ENCODE peak calls at places on chromosome 11, in four cellular contexts. F is brain microvascular endothelial cell; Z is ascending aorta; S is CD4-positive, alpha-beta T cell. Q is an unnamed sample. For H3K27me3, the result is how much of the 10 kb centered on the place peaks cover.

GRCh38 chr11:112225753-112226061 is 521 bp upstream of the PTS start:
- DNase-seq in F (peak), S (no peak), Z (peak), Q (peak)

GRCh38 chr11:34206598-34207300 is 101.3 kb downstream of the NAT10 start:
- DNase-seq in Z (no peak), S (no peak), F (no peak), Q (no peak)

GRCh38 chr11:46513934-46514342 is 79.9 kb downstream of the AMBRA1 start:
- DNase-seq in Z (peak), S (no peak), F (no peak), Q (peak)

GRCh38 chr11:94728541-94728940 is 39.6 kb upstream of the AMOTL1 start:
- DNase-seq in S (no peak), Z (no peak), F (no peak), Q (no peak)

GRCh38 chr11:43830928-43831440 is 49.6 kb upstream of the ALKBH3 start:
- DNase-seq in F (peak), S (no peak), Z (peak), Q (peak)

GRCh38 chr11:123381817-123382554 is 48.1 kb upstream of the GRAMD1B start:
- DNase-seq in S (no peak), Z (no peak), F (no peak), Q (no peak)

GRCh38 chr11:75429902-75430691 is 2.9 kb downstream of the KLHL35 start:
- DNase-seq in Z (peak), S (peak), F (peak), Q (peak)

GRCh38 chr11:66996609-66997273 is 21.6 kb downstream of the C11orf86 start:
- DNase-seq in F (peak), S (no peak), Z (no peak), Q (peak)

GRCh38 chr11:77815459-77815858 is 5.1 kb downstream of the RSF1 start:
- DNase-seq in S (no peak), Z (no peak), F (no peak), Q (no peak)

GRCh38 chr11:119134389-119134978 is 13.1 kb downstream of the HINFP start:
- DNase-seq in S (no peak), Z (no peak), F (no peak), Q (no peak)

GRCh38 chr11:73387594-73388021 is 11.4 kb downstream of the RELT start:
- DNase-seq in F (no peak), S (no peak), Z (no peak), Q (peak)

GRCh38 chr11:71137376-71137775 is 115.0 kb downstream of the SHANK2 start:
- DNase-seq in F (no peak), Z (no peak), S (no peak), Q (no peak)

GRCh38 chr11:65698205-65698604 is 13.8 kb upstream of the KAT5 start:
- DNase-seq in S (no peak), F (no peak), Z (no peak), Q (no peak)

GRCh38 chr11:117945047-117945820 is 16.0 kb upstream of the TMPRSS13 start:
- DNase-seq in F (no peak), S (no peak), Z (no peak), Q (no peak)

GRCh38 chr11:72409458-72409857 is 24.9 kb downstream of the CLPB start:
- DNase-seq in S (no peak), Z (peak), F (no peak), Q (no peak)

GRCh38 chr11:8867856-8868705 is 42.9 kb upstream of the AKIP1 start:
- DNase-seq in Z (no peak), S (no peak), F (peak), Q (peak)

GRCh38 chr11:71247551-71248250 is 4.7 kb downstream of the SHANK2 start:
- DNase-seq in Z (peak), S (no peak), F (no peak), Q (no peak)

GRCh38 chr11:73570415-73571114 is 27.3 kb downstream of the FAM168A start:
- DNase-seq in Z (no peak), F (peak), S (no peak), Q (peak)

GRCh38 chr11:102269927-102270326 is 47.4 kb upstream of the BIRC3 start:
- DNase-seq in F (peak), Z (peak), S (no peak), Q (peak)

GRCh38 chr11:58979222-58979621 is 39.9 kb downstream of the GLYATL1 start:
- DNase-seq in Z (no peak), S (no peak), F (no peak), Q (no peak)

GRCh38 chr11:100753562-100753961 is 66.5 kb downstream of the ARHGAP42 start:
- DNase-seq in F (no peak), S (no peak), Z (no peak), Q (no peak)

GRCh38 chr11:22194907-22195306 is 2.0 kb downstream of the ANO5 start:
- DNase-seq in Z (no peak), S (no peak), F (no peak), Q (no peak)

GRCh38 chr11:87804176-87804575 is 371.1 kb downstream of the RAB38 start:
- DNase-seq in Z (no peak), S (no peak), F (no peak), Q (no peak)

GRCh38 chr11:72361321-72361720 is 73.0 kb downstream of the CLPB start:
- DNase-seq in Z (no peak), F (no peak), S (no peak), Q (no peak)

GRCh38 chr11:65973439-65974110 is 12.0 kb downstream of the SART1 start:
- DNase-seq in F (peak), S (no peak), Z (no peak), Q (peak)

GRCh38 chr11:17594686-17595192 is 47.7 kb downstream of the OTOG start:
- DNase-seq in F (no peak), S (no peak), Z (no peak), Q (no peak)

GRCh38 chr11:117941163-117941707 is 12.0 kb upstream of the TMPRSS13 start:
- DNase-seq in F (no peak), Z (no peak), S (no peak), Q (no peak)

GRCh38 chr11:108973402-108974119 is 308.7 kb downstream of the DDX10 start:
- DNase-seq in Z (no peak), S (no peak), F (peak), Q (peak)

GRCh38 chr11:75667831-75668507 is 869 bp downstream of the MAP6 start:
- DNase-seq in F (peak), S (no peak), Z (peak), Q (peak)

GRCh38 chr11:60950933-60951610 is 904 bp downstream of the SLC15A3 start:
- DNase-seq in S (no peak), Z (no peak), F (no peak), Q (no peak)

GRCh38 chr11:113475160-113475761 is at the start of gene DRD2:
- DNase-seq in Z (no peak), F (no peak), S (no peak), Q (no peak)

GRCh38 chr11:75934851-75935250 is 119.8 kb downstream of the UVRAG start:
- DNase-seq in S (no peak), F (no peak), Z (no peak), Q (no peak)

GRCh38 chr11:73189723-73190556 is 28.1 kb upstream of the P2RY2 start:
- DNase-seq in S (no peak), Z (peak), F (no peak), Q (no peak)

GRCh38 chr11:70075836-70076235 is 2.3 kb upstream of the ANO1 start:
- DNase-seq in F (no peak), S (no peak), Z (peak), Q (no peak)
- H3K27me3 ChIP-seq in F (under half), S (half or more), Z (under half), Q (under half)

GRCh38 chr11:124719534-124719933 is 20.2 kb upstream of the NRGN start:
- DNase-seq in F (no peak), S (no peak), Z (no peak), Q (no peak)
- H3K27me3 ChIP-seq in F (under half), S (under half), Z (under half), Q (under half)

DNA sequence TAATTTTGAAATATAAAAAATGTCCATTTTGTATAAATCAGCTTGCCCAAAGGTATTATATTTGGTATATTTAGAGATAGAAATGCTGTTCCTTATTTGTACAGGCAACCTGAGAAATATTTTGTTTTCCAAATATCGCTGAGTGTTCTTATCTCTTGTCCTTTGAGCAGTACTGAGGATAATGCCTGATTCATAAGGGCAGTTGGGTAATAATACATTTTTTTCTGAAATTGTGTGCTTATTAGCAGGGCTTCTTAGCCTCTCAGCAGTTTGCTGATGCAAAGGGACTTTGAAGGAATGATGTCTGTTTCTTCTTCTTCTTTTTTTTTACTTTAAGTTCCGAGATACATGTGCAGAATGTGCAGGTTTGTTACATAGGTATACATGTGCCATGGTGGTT is 69.1 kb downstream of the LDLRAD3 start:
- DNase-seq in F (no peak), S (no peak), Z (no peak), Q (no peak)
- H3K27me3 ChIP-seq in F (under half), S (under half), Z (under half), Q (under half)

DNA sequence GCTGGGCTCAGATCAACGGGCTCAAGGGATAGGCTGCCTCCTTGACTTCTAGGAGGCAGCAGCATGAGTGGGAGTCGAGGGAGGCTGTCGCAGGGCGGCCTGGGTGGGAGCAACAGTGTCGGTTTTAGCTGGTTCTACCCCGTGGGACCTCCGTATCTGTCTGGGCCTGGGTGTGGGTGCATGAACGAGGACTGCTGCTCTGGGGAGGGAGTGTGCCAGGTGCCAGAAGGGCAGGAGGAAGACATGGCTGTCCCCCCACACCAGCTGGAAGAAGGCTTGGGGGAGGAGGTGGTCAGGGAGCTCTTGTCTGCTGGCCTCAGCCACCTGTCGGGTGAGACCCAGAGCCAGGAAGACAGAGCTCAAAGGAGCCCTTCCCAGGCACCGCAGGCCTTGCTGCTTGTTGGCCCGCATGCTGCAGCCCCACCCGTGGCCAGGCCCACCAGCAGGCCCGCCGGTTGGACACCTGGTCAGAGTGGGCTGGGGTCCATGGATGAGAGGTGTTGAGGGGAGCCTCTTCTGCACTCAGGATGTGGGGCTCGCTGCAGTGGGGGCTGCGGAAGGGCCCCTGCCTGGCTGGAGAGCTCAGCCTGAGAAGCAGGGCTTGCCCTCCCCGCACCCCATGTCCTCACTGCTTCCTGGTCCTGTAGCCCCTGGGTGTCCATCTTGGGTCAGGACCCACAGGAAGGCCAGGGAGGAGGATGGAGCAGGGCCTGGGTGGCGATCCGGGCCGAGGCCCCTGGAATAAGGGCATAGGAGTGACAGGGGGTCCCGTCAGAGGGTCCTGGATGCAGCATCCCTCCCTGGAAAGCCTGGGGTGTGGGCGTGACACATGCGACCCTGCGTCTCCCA is 3.4 kb downstream of the CEND1 start:
- DNase-seq in F (no peak), S (no peak), Z (no peak), Q (no peak)
- H3K27me3 ChIP-seq in F (under half), S (under half), Z (under half), Q (under half)

GRCh38 chr11:64642876-64643257 is 51.8 kb downstream of the SLC22A12 start:
- DNase-seq in Z (no peak), F (no peak), S (no peak), Q (no peak)
- H3K27me3 ChIP-seq in Z (under half), F (half or more), S (half or more), Q (under half)

GRCh38 chr11:12209096-12209495 is 98.7 kb downstream of the MICAL2 start:
- DNase-seq in S (no peak), Z (no peak), F (no peak), Q (no peak)

GRCh38 chr11:12205330-12205729 is 94.9 kb downstream of the MICAL2 start:
- DNase-seq in Z (no peak), F (no peak), S (no peak), Q (peak)

GRCh38 chr11:12206529-12206928 is 96.1 kb downstream of the MICAL2 start:
- DNase-seq in Z (no peak), F (no peak), S (no peak), Q (no peak)

GRCh38 chr11:12210200-12210599 is 99.8 kb downstream of the MICAL2 start:
- DNase-seq in Z (no peak), S (no peak), F (no peak), Q (no peak)

DNA sequence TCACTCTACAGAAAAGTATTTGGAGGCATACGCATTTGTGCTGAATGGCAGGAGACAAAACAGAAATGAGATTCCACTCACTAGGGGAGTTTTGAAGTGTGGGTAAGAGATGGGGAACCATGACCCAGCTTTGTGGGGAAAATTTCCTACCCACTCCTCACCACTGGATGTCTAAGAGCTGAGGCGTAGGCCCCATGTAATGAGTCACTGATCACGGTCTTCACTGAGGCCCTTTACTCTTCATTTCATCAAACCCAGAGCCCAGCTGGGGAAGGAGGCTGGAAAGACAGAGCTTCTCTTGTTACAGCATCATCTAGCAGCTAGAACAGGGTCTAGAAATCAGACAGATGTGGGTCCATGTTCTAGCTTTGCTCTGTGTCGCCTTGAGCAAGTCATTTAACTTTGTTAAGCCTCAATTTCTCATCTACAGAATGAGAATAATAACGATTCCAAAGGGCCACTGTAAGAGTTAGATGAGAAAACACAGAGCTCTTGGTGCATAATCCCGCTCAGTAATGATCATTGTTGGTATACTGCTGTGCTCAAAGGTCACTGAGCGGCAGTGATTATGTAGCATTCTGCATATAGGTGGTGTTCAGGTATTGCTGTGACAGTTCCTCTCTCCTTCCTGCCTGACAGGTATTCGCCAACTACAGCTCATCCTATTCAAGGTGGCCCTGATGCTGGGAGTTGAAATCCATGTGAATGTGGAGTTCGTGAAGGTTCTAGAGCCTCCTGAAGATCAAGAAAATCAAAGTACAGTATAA is 97.2 kb downstream of the MICAL2 start:
- DNase-seq in S (no peak), Z (no peak), F (peak), Q (peak)
- H3K27me3 ChIP-seq in S (under half), Z (under half), F (under half), Q (under half)

DNA sequence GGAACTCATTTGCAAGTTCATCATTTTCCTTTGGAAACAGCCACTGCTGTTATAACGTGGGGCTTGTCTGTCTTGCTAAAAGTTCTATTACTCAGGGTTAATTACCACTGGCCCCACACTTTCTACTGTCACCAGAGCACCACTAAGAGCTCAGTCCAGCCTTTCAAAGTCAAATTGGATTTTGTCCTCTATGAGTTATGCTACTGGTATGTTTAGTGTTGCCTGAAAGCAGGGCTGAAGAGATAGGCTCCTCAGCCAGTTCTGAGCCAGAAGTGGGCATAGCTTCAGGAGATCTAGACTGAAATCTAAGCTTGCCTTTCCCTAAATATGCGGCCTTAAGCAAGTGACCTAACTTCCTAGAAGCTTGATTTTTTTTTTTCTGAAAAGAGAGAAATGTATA is 292.2 kb downstream of the INSC start:
- DNase-seq in F (no peak), Z (no peak), S (no peak), Q (no peak)
- H3K27me3 ChIP-seq in F (under half), Z (under half), S (under half), Q (under half)